ENCODE peak calls at places on chromosomes 16 and 17, in five cellular contexts. I is cardiac septum, C is HuH-7.5, D is naive B cell, A is memory B cell. V is an unnamed sample.

GRCh38 chr17:70905796-70906195 is 736.5 kb downstream of the KCNJ2 start:
- DNase-seq in C (no peak), A (no peak), I (peak), D (no peak), V (no peak)

GRCh38 chr17:48510761-48511604 is 19.8 kb downstream of the HOXB1 start:
- DNase-seq in D (no peak), I (no peak), C (no peak), A (no peak), V (no peak)

GRCh38 chr16:47777191-47777590 is 316.1 kb downstream of the PHKB start:
- DNase-seq in I (no peak), A (no peak), D (no peak), C (no peak), V (no peak)

GRCh38 chr17:6019959-6020358 is 50.2 kb upstream of the WSCD1 start:
- DNase-seq in D (no peak), I (no peak), A (no peak), C (no peak), V (no peak)

GRCh38 chr17:57365420-57365819 is 109.1 kb downstream of the MSI2 start:
- DNase-seq in C (no peak), A (no peak), I (no peak), D (no peak), V (peak)

GRCh38 chr17:54754560-54754959 is 146.1 kb upstream of the TOM1L1 start:
- DNase-seq in A (no peak), I (no peak), C (no peak), D (no peak), V (peak)

GRCh38 chr16:66248096-66248495 is 118.4 kb upstream of the CDH5 start:
- DNase-seq in A (no peak), I (peak), D (no peak), C (no peak), V (peak)

GRCh38 chr16:12141073-12141472 is 164.5 kb downstream of the SNX29 start:
- DNase-seq in A (no peak), C (no peak), I (no peak), D (no peak), V (no peak)

GRCh38 chr17:81511550-81511799 is 1.1 kb downstream of the ACTG1 start:
- DNase-seq in I (no peak), D (no peak), C (no peak), A (no peak), V (no peak)